ENCODE peak calls at places on chromosomes 3 and 15, in ten cellular contexts. J is fibroblast of lung; M is right lobe of liver; G is CD4-positive, CD25-positive, alpha-beta regulatory T cell; B is astrocyte; Z is Peyer's patch; X is heart right ventricle; P is uterus; E is CD8-positive, alpha-beta memory T cell; K is heart left ventricle. U is an unnamed sample.

GRCh38 chr3:8607285-8608040 is 37.1 kb downstream of the SSUH2 start:
- DNase-seq in J (peak; percentile 83), M (no peak), G (no peak), B (peak; percentile 68), Z (no peak), X (peak; percentile 64), P (peak; percentile 55), E (no peak), K (peak; percentile 77), U (peak; percentile 80)

GRCh38 chr3:17915341-17915740 is 172.9 kb upstream of the TBC1D5 start:
- DNase-seq in J (no peak), M (no peak), G (no peak), B (no peak), Z (no peak), X (no peak), P (no peak), E (no peak), K (no peak), U (no peak)

GRCh38 chr3:187719628-187720336 is 17.4 kb upstream of the RTP2 start:
- DNase-seq in J (no peak), M (peak; percentile 77), G (no peak), B (no peak), Z (no peak), X (no peak), P (no peak), E (no peak), K (no peak), U (no peak)

GRCh38 chr3:97914390-97914789 is 57.8 kb downstream of the RIOX2 start:
- DNase-seq in J (no peak), M (no peak), G (no peak), B (peak; percentile 10), Z (no peak), X (no peak), P (no peak), E (no peak), K (no peak), U (peak; percentile 10)

GRCh38 chr3:94004301-94004910 is 24.0 kb downstream of the STX19 start:
- DNase-seq in J (peak; percentile 87), M (no peak), G (no peak), B (peak; percentile 72), Z (no peak), X (no peak), P (no peak), E (peak; percentile 40), K (no peak), U (peak; percentile 37)

GRCh38 chr3:159945930-159946329 is 42.7 kb upstream of the IL12A start:
- DNase-seq in J (no peak), M (no peak), G (no peak), B (no peak), Z (no peak), X (no peak), P (no peak), E (no peak), K (no peak), U (no peak)

GRCh38 chr3:44058022-44058867 is 183.4 kb upstream of the TOPAZ1 start:
- DNase-seq in J (peak; percentile 64), M (no peak), G (no peak), B (peak; percentile 51), Z (peak; percentile 66), X (no peak), P (no peak), E (no peak), K (no peak), U (peak; percentile 55)

GRCh38 chr15:95511680-95512079 is 818.8 kb upstream of the NR2F2 start:
- DNase-seq in J (no peak), M (no peak), G (no peak), B (peak; percentile 55), Z (no peak), X (no peak), P (no peak), E (no peak), K (no peak), U (no peak)

GRCh38 chr15:69508659-69509058 is 56.0 kb downstream of the RPLP1 start:
- DNase-seq in J (no peak), M (no peak), G (no peak), B (peak; percentile 45), Z (no peak), X (no peak), P (no peak), E (no peak), K (no peak), U (no peak)

GRCh38 chr3:110697961-110698360 is 373.7 kb upstream of the NECTIN3 start:
- DNase-seq in J (peak; percentile 76), M (no peak), G (no peak), B (no peak), Z (no peak), X (no peak), P (no peak), E (no peak), K (no peak), U (peak; percentile 41)

GRCh38 chr3:17584066-17584465 is 158.4 kb downstream of the TBC1D5 start:
- DNase-seq in J (no peak), M (no peak), G (no peak), B (no peak), Z (no peak), X (no peak), P (no peak), E (no peak), K (no peak), U (no peak)

GRCh38 chr3:45957606-45958005 is 14.3 kb downstream of the CXCR6 start:
- DNase-seq in J (no peak), M (no peak), G (no peak), B (no peak), Z (no peak), X (no peak), P (no peak), E (no peak), K (no peak), U (no peak)

GRCh38 chr3:191087391-191087790 is 111.7 kb upstream of the OSTN start:
- DNase-seq in J (peak; percentile 39), M (no peak), G (no peak), B (peak; percentile 7), Z (no peak), X (no peak), P (no peak), E (no peak), K (no peak), U (no peak)

GRCh38 chr15:55394694-55395093 is 13.5 kb downstream of the CCPG1 start:
- DNase-seq in J (peak; percentile 17), M (no peak), G (no peak), B (no peak), Z (no peak), X (no peak), P (no peak), E (no peak), K (no peak), U (no peak)
- H3K4me3 ChIP-seq in J (no peak overlapping the region), M (no peak overlapping the region), G (no peak overlapping the region), B (no peak overlapping the region), Z (no peak overlapping the region), X (no peak overlapping the region), P (no peak overlapping the region), E (no peak overlapping the region), K (no peak overlapping the region), U (no peak overlapping the region)

GRCh38 chr15:75210867-75211266 is 9.2 kb downstream of the C15orf39 start:
- DNase-seq in J (no peak), M (no peak), G (no peak), B (no peak), Z (no peak), X (no peak), P (no peak), E (no peak), K (no peak), U (no peak)
- H3K27ac ChIP-seq in J (no peak overlapping the region), M (no peak overlapping the region), G (no peak overlapping the region), B (no peak overlapping the region), Z (no peak overlapping the region), X (no peak overlapping the region), P (no peak overlapping the region), E (no peak overlapping the region), K (no peak overlapping the region), U (no peak overlapping the region)

GRCh38 chr3:134364061-134364935 is 9.9 kb downstream of the AMOTL2 start:
- DNase-seq in J (peak; percentile 95), M (peak; percentile 88), G (no peak), B (peak; percentile 93), Z (peak; percentile 48), X (peak; percentile 94), P (peak; percentile 96), E (no peak), K (peak; percentile 94), U (peak; percentile 95)

GRCh38 chr3:134363381-134363755 is 10.9 kb downstream of the AMOTL2 start:
- DNase-seq in J (no peak), M (no peak), G (no peak), B (no peak), Z (no peak), X (no peak), P (no peak), E (no peak), K (no peak), U (no peak)

GRCh38 chr3:134362670-134363380 is 11.4 kb downstream of the AMOTL2 start:
- DNase-seq in J (no peak), M (no peak), G (no peak), B (no peak), Z (no peak), X (no peak), P (no peak), E (no peak), K (no peak), U (no peak)

GRCh38 chr3:134361162-134361831 is 12.9 kb downstream of the AMOTL2 start:
- DNase-seq in J (no peak), M (no peak), G (no peak), B (no peak), Z (no peak), X (peak; percentile 68), P (no peak), E (no peak), K (no peak), U (no peak)

GRCh38 chr3:134362221-134362620 is 12.0 kb downstream of the AMOTL2 start:
- DNase-seq in J (no peak), M (no peak), G (no peak), B (no peak), Z (no peak), X (no peak), P (no peak), E (no peak), K (no peak), U (no peak)
- H3K36me3 ChIP-seq in J (peaks cover 79% of the 10 kb centered on the region), M (peaks cover 5% of the 10 kb centered on the region), G (no peaks in the 10 kb centered on the region), B (peaks cover 80% of the 10 kb centered on the region), Z (no peaks in the 10 kb centered on the region), X (peaks cover 93% of the 10 kb centered on the region), P (no peaks in the 10 kb centered on the region), E (no peaks in the 10 kb centered on the region), K (peaks cover 81% of the 10 kb centered on the region), U (peaks cover 95% of the 10 kb centered on the region)

DNA sequence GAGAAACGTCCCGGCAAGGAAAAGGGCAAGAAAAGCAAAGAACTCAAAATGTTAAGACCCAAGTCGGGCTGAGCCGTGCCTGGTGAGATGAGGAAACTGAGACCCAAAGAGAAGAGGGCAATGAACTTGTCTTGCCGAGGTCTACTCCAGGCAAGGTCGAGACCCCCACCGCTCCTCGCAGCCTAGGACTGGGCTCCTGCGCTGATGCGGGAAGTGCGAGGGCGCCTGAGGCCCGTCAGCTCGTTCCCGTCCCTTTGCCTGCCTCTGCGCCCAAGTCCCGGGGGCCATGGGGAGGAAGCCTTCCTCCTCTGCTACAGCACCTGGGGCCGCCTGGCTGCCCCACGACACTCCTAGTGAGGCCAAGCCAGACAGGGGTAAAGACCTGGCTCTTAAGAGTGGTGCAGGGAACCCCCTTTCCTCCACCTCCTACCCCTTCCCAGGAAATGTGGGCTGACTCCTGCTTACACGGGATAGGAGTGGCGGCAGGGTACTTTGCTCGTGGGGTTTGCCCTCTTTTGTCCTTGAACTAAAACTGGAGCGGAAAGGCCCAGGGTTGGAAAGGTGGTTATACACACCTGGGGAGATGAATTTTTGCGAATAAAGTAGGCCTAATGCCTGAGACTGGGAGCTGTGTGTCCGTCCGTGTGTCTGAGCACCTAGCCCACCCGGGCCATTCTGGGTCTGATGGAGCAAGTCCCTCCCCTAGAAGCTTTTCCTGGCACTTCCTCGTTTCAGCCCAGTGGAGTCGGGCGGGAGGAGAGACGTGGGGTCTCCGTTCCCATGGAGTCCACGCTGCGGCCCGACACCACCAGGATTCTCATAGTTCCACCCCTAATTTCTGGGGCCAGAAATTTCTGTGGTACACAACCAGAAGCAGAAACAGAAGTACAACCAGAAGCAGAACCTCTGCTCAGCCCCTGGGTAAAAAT is 1.1 kb upstream of the MEGF11 start:
- DNase-seq in J (no peak), M (no peak), G (no peak), B (no peak), Z (no peak), X (no peak), P (no peak), E (no peak), K (no peak), U (no peak)
- H3K4me3 ChIP-seq in J (no peak overlapping the region), M (no peak overlapping the region), G (no peak overlapping the region), B (no peak overlapping the region), Z (peak overlapping the region; percentile 60), X (peak overlapping the region; percentile 56), P (no peak overlapping the region), E (no peak overlapping the region), K (no peak overlapping the region), U (no peak overlapping the region)

U was measured in brain microvascular endothelial cell.